ENCODE peak calls at places on chromosomes 4 and X, in ten cellular contexts. H, V, S, F, D, Y, U, N, J and A are unnamed samples.
A peak's percentile ranks its signal among the peaks of the same experiment; 100 is the strongest.

GRCh38 chr4:159504634-159505033 is 401.8 kb downstream of the RAPGEF2 start:
- DNase-seq in S (no peak), F (peak; percentile 65), N (no peak), V (peak; percentile 37), Y (no peak), D (peak; percentile 77), H (no peak), J (no peak), U (no peak), A (no peak)

GRCh38 chr4:87961993-87962791 is 13.3 kb upstream of the SPP1 start:
- DNase-seq in U (no peak), N (peak; percentile 42), Y (no peak), F (peak; percentile 77), V (peak; percentile 57), D (peak; percentile 76), H (no peak), S (no peak), J (no peak), A (no peak)

GRCh38 chr4:83643036-83643435 is 107.1 kb downstream of the GPAT3 start:
- DNase-seq in D (no peak), N (no peak), S (no peak), H (no peak), U (no peak), J (no peak), V (no peak), Y (no peak), F (no peak), A (no peak)

GRCh38 chrX:110600745-110601310 is 194.8 kb downstream of the CHRDL1 start:
- DNase-seq in N (no peak), H (no peak), U (no peak), J (no peak), Y (no peak), D (peak; percentile 57), F (no peak), V (no peak), S (no peak), A (no peak)

GRCh38 chr4:188434686-188435085 is 295.4 kb downstream of the TRIML1 start:
- DNase-seq in H (no peak), Y (no peak), J (no peak), D (no peak), U (no peak), V (no peak), S (no peak), N (no peak), F (no peak), A (no peak)

GRCh38 chr4:82905205-82905604 is 4.7 kb downstream of the THAP9 start:
- DNase-seq in D (no peak), V (peak; percentile 52), N (no peak), U (peak; percentile 71), H (no peak), F (peak; percentile 76), J (no peak), S (no peak), Y (no peak), A (no peak)

GRCh38 chr4:121411151-121411744 is 30.4 kb upstream of the QRFPR start:
- DNase-seq in Y (no peak), J (no peak), N (no peak), V (no peak), D (no peak), U (no peak), S (no peak), H (no peak), F (no peak), A (no peak)

GRCh38 chr4:184814686-184815045 is 11.1 kb downstream of the ACSL1 start:
- DNase-seq in J (no peak), H (no peak), S (no peak), U (no peak), V (no peak), D (no peak), Y (no peak), N (no peak), F (peak; percentile 59), A (no peak)

GRCh38 chr4:2852481-2852881 is 8.8 kb downstream of the ADD1 start:
- DNase-seq in J (peak; percentile 66), Y (no peak), N (peak; percentile 12), U (no peak), H (peak; percentile 45), D (no peak), V (no peak), F (no peak), S (no peak), A (no peak)

GRCh38 chr4:163941221-163941865 is 446.9 kb downstream of the TMA16 start:
- DNase-seq in S (no peak), J (no peak), H (no peak), F (peak; percentile 7), U (no peak), V (peak; percentile 34), D (peak; percentile 5), N (no peak), Y (no peak), A (no peak)

GRCh38 chrX:36436286-36436860 is 516.8 kb downstream of the CFAP47 start:
- DNase-seq in F (no peak), V (no peak), S (no peak), Y (no peak), D (no peak), N (no peak), H (no peak), J (no peak), U (no peak), A (no peak)

GRCh38 chrX:102129473-102129872 is 4.0 kb downstream of the TCEAL2 start:
- DNase-seq in N (peak; percentile 0), V (peak; percentile 10), F (peak; percentile 18), Y (no peak), S (no peak), U (no peak), D (peak; percentile 25), J (no peak), H (no peak), A (no peak)